ENCODE peak calls at places on chromosomes 11 and 22, in four cellular contexts. E is foreskin fibroblast, J is astrocyte of the spinal cord, G is tibial artery. Z is an unnamed sample.

GRCh38 chr11:69249086-69249640 is 44.8 kb upstream of the MYEOV start:
- DNase-seq in E (no peak), J (no peak), G (peak), Z (no peak)

GRCh38 chr11:113189909-113190667 is 124.3 kb upstream of the TTC12 start:
- DNase-seq in E (peak), J (peak), G (no peak), Z (peak)

GRCh38 chr11:69836401-69836800 is 17.2 kb upstream of the FGF3 start:
- DNase-seq in E (no peak), J (no peak), G (peak), Z (no peak)

GRCh38 chr11:57479925-57480324 is 19.6 kb downstream of the RTN4RL2 start:
- DNase-seq in E (no peak), J (no peak), G (no peak), Z (no peak)

GRCh38 chr22:25282671-25283561 is 63.5 kb downstream of the CRYBB2 start:
- DNase-seq in E (no peak), J (no peak), G (no peak), Z (no peak)

GRCh38 chr11:118895093-118896039 is 11.7 kb downstream of the CXCR5 start:
- DNase-seq in E (no peak), J (no peak), G (no peak), Z (no peak)

GRCh38 chr22:45843030-45843429 is 133.9 kb downstream of the WNT7B start:
- DNase-seq in E (no peak), J (peak), G (no peak), Z (no peak)

GRCh38 chr22:30297276-30298004 is 8.1 kb upstream of the CASTOR1 start:
- DNase-seq in E (no peak), J (no peak), G (no peak), Z (no peak)

DNA sequence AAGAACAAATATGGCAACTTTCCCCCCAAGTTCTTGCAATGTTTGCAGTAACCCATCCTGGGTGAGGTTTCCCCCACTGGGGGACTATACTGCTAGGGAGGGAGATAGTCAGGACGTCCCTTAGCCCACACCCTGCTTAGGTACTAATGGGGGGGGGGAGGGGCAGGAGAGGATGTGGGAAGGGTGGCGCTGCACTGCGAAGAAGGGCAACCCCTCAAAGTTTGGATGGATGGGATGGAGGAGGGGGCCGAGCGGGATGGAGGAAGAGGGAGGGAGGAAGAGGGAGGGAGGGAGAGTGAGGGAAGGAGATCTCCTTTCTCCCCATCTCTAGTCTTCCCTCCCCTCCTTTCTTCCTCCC is 100.6 kb upstream of the HSD17B12 start:
- DNase-seq in E (no peak), J (no peak), G (no peak), Z (no peak)
- TF ChIP-seq CTCF in E (no peak), J (no peak), G (no peak), Z (no peak)

DNA sequence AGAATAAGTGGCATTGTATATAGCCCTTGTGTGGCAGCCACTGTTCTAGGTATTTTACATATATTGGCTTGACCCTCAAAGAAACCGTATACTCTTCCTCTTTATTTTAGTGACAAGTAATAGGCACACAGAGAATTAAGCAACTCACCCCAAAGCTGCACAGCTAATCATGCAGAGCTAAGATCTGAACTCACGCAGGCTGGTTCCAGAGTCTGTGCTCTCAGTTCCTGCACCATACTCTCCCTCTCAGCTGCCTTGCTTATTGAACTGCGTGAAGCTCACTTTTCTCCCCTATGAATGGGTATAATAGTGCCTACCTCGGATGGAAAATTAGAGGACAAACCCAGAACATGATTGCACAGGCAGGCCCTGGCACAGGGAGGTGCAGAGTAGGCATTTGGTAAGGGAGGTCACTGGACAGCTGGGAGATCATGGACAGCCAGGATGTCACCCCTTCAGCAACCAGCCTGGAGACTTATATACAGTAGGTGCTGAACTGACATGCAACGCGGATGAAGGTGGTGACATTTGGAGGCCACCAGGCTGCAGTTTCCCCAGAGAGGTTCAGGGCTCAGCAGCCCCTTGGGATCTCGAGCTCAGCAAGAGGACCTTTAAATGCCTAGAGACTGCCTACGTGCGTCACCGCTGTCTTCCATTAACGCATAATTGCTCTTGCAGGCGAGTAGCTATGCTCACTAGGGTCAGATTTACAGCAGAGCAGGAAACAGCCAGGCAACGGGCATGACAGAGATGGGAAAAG is 78.4 kb upstream of the TP53I11 start:
- DNase-seq in E (no peak), J (no peak), G (no peak), Z (no peak)
- TF ChIP-seq CTCF in E (no peak), J (no peak), G (no peak), Z (no peak)

GRCh38 chr11:18536195-18536594 is 9.5 kb upstream of the TSG101 start:
- DNase-seq in E (no peak), J (no peak), G (no peak), Z (no peak)

DNA sequence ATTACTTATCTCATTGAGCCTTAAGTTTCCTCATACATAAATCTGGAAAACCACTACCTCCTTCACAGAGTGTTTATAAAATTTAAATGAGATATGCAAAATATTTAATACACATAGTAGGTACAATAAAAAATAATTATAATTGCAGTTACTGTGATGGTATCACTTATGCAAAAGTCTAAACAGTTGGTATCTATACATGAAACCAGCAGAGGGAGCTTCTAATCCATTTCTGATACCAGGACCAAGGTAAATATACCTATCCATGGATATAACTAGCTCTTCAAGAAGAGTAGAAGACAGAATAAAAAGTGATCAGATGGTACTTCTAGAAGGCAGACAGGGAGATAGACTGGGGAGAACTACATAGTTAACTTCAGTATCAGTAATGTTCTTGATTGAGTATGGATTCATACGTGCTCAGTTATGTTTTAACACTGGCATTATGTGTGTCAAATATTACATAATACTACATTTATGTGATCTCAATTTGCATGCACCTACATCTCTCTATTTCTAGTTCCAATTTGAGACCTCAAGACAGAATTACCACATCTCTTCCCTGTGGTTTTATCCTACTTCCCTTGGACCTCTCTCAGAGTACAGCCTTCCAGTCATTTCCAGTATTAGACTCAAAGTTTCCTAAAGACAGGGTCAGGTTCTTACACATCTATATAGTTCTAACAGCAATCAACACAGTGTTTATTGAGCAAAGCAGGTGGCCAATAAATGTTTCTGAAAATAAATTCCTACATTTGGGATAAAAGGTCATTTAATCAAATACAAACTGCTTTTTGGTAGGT is 13.7 kb upstream of the TSG101 start:
- DNase-seq in E (no peak), J (peak), G (no peak), Z (no peak)
- TF ChIP-seq CTCF in E (peak), J (peak), G (no peak), Z (no peak)

DNA sequence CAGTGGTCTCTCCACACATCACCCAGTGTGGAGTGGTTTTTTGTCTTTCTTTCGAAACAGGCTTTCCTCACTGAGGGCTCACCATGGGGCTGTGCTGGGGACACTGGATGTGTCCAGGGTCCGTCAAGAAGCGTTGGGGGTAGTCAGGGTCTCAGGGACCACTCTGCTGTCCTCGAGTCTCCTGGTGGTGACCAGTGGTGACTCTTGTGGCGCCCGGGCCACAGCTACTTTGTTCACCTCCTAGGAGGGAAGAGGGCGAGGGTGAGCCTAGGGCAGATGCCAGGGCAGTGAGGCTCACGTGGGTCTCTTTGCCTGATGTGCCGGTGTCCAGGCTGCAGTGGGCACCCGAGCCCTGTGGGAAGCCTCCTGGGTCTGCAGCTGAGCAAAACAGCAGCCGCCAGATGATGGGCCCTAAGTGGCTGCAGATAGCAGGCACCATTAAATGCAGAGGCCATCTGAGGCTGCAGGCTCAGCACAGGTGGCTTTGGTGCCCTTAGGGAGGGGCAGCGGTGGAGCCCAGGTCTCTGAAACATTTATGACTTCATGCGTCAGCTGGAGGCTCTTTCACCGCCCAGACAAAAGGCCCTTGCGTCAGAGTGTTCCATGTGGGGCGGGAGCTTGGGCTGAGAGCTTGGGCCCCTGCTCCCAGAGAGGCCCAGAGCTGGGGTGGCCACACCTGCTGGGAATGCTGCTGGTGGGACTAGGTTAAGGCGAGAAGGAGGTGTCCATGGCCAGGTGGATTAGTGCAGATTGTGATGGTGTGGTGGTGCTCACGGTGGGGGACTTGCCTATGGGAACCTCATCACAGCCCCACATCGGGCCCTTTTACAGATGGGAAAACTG is 29.5 kb downstream of the KCNQ1 start:
- DNase-seq in E (no peak), J (no peak), G (peak), Z (no peak)
- TF ChIP-seq CTCF in E (no peak), J (no peak), G (no peak), Z (no peak)

DNA sequence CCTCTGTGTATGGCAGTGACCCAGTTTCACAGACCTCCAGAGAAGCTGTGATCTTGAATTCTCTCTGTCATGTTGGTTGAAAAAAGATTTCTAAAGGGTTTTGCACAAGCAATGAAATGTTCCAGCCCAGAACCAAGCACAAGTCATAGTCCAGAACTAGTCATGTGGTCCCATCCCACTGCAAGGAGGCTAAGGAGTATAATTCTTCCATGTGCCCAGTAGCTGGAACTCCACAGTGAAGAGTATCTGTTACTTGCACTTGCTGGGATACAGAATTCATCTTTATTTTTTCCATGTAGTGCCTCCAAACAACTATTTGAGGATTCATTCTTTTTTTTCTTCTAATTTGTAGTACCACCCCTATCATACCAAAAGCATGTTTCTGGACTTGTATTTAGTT is 9.9 kb upstream of the MMP8 start:
- DNase-seq in E (no peak), J (no peak), G (no peak), Z (no peak)
- TF ChIP-seq CTCF in E (no peak), J (no peak), G (no peak), Z (no peak)

GRCh38 chr11:94169930-94170329 is 41.3 kb downstream of the PANX1 start:
- DNase-seq in E (no peak), J (no peak), G (no peak), Z (no peak)

GRCh38 chr11:94168882-94169281 is 40.2 kb downstream of the PANX1 start:
- DNase-seq in E (no peak), J (no peak), G (no peak), Z (no peak)

GRCh38 chr11:94170953-94171352 is 42.3 kb downstream of the PANX1 start:
- DNase-seq in E (no peak), J (no peak), G (no peak), Z (no peak)

GRCh38 chr11:94169516-94169915 is 40.9 kb downstream of the PANX1 start:
- DNase-seq in E (no peak), J (no peak), G (no peak), Z (no peak)

DNA sequence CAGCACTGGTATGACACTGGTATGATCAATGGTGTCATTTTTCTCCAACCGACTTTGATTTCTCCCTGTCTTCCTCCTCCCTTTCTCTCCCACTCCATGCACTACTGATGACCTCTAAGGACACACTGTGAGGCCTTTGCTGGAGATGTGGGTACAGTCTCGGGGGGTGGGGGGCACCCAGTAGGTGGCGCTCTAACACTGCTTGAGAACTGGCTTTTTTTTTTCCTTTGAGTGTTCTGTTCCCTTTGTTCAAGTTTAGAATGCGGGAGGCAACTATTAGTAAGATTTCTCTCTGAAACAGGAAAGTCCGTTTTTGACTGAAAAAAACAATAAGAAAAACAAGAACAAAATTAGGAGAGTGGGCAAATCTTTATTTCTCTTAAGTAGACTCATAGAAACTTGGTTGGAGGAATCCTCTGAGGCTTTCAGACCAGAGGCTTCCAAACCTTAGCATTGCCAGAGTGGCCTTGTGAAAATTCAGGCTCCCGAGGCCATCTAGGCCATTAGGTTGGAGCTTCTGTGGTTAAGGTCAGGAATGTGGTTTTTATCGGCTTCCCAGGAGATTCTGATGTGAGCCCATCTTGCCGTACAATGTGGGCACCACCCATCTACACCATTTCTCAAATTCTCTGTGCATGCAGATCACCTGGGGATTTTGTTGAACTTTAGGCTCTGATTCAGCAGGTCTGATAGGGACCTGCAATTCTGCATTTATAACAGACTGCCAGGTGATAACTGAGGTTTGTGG is 43.2 kb downstream of the PANX1 start:
- DNase-seq in E (peak), J (no peak), G (no peak), Z (no peak)
- TF ChIP-seq CTCF in E (peak), J (peak), G (no peak), Z (peak)

GRCh38 chr11:32884770-32885384 is 7.7 kb upstream of the QSER1 start:
- DNase-seq in E (no peak), J (no peak), G (no peak), Z (no peak)
- TF ChIP-seq CTCF in E (peak), J (peak), G (no peak), Z (peak)

GRCh38 chr22:21447694-21448402 is 19.3 kb upstream of the TMEM191C start:
- DNase-seq in E (no peak), J (no peak), G (peak), Z (no peak)
- TF ChIP-seq CTCF in E (no peak), J (peak), G (no peak), Z (no peak)

DNA sequence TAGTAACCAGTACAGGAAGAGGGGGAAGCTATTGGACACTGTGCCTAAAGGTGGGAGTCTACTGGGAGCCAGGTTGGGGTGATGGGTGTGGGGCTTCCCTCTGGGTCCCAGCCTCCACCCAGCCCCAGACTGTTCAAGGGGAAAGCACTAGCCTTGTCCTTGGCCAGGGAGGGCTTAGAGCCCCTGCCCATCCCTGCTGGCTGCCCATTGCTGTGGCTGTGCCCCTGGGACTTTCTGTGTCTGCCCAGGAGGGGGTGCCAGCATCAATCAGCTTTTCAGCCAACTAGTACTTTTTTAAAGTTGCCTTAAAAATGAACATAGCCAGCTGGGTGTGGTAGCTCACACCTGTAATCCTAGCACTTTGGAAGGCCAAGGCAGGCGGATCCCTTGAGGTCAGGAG is 19.9 kb downstream of the INCENP start:
- DNase-seq in E (no peak), J (no peak), G (peak), Z (no peak)
- TF ChIP-seq CTCF in E (peak), J (peak), G (no peak), Z (no peak)

GRCh38 chr11:95104121-95104830 is 14.6 kb downstream of the ENDOD1 start:
- DNase-seq in E (no peak), J (no peak), G (no peak), Z (no peak)

GRCh38 chr11:95111923-95112540 is 22.4 kb downstream of the ENDOD1 start:
- DNase-seq in E (no peak), J (no peak), G (no peak), Z (no peak)

GRCh38 chr11:95104916-95105315 is 15.3 kb downstream of the ENDOD1 start:
- DNase-seq in E (no peak), J (no peak), G (no peak), Z (no peak)

GRCh38 chr11:95108671-95109551 is 19.3 kb downstream of the ENDOD1 start:
- DNase-seq in E (no peak), J (peak), G (no peak), Z (no peak)

GRCh38 chr11:95108159-95108611 is 18.5 kb downstream of the ENDOD1 start:
- DNase-seq in E (no peak), J (peak), G (no peak), Z (no peak)
- TF ChIP-seq CTCF in E (no peak), J (no peak), G (no peak), Z (no peak)

Z was measured in CD14-positive monocyte.